ENCODE peak calls at places on chromosomes 12 and 14, in five cellular contexts. B is A673, F is IMR-90, S is SK-N-SH, Z is fibroblast of lung. K is an unnamed sample.

GRCh38 chr12:80232873-80233272 is 133.5 kb downstream of the OTOGL start:
- DNase-seq in B (no peak), F (no peak), S (no peak), Z (peak; percentile 15), K (no peak)

GRCh38 chr14:67571275-67571990 is 28.6 kb downstream of the PIGH start:
- DNase-seq in B (peak; percentile 65), F (peak; percentile 44), S (peak; percentile 85), Z (peak; percentile 38), K (peak; percentile 56)

GRCh38 chr12:121288158-121288848 is 8.2 kb downstream of the CAMKK2 start:
- DNase-seq in B (no peak), F (no peak), S (no peak), Z (no peak), K (no peak)

GRCh38 chr12:128797119-128798118 is 26.3 kb downstream of the SLC15A4 start:
- DNase-seq in B (peak; percentile 78), F (peak; percentile 63), S (no peak), Z (no peak), K (no peak)

GRCh38 chr12:100473050-100473715 is 483 bp upstream of the NR1H4 start:
- DNase-seq in B (no peak), F (no peak), S (no peak), Z (no peak), K (no peak)

GRCh38 chr12:56542164-56542563 is 20.5 kb downstream of the RBMS2 start:
- DNase-seq in B (no peak), F (no peak), S (no peak), Z (no peak), K (no peak)

GRCh38 chr14:71701990-71702389 is 230.2 kb upstream of the RGS6 start:
- DNase-seq in B (no peak), F (peak; percentile 89), S (no peak), Z (peak; percentile 83), K (no peak)

GRCh38 chr14:50351016-50351415 is 38.9 kb downstream of the DMAC2L start:
- DNase-seq in B (peak; percentile 17), F (peak; percentile 55), S (no peak), Z (peak; percentile 79), K (peak; percentile 17)

GRCh38 chr12:51246254-51246853 is 7.7 kb downstream of the DAZAP2 start:
- DNase-seq in B (peak; percentile 91), F (peak; percentile 68), S (peak; percentile 32), Z (peak; percentile 63), K (peak; percentile 29)

GRCh38 chr12:113069751-113070116 is 13.2 kb downstream of the DTX1 start:
- DNase-seq in B (no peak), F (no peak), S (no peak), Z (no peak), K (no peak)

GRCh38 chr12:113072136-113072535 is 15.6 kb downstream of the DTX1 start:
- DNase-seq in B (no peak), F (no peak), S (no peak), Z (no peak), K (no peak)

GRCh38 chr12:113070117-113070906 is 13.8 kb downstream of the DTX1 start:
- DNase-seq in B (no peak), F (no peak), S (no peak), Z (no peak), K (no peak)

GRCh38 chr12:113071063-113071426 is 14.5 kb downstream of the DTX1 start:
- DNase-seq in B (no peak), F (no peak), S (no peak), Z (no peak), K (no peak)

GRCh38 chr12:113071427-113072112 is 15.0 kb downstream of the DTX1 start:
- DNase-seq in B (no peak), F (no peak), S (no peak), Z (no peak), K (no peak)
- H3K4me1 ChIP-seq in B (no peaks in the 10 kb centered on the region), F (no peaks in the 10 kb centered on the region), S (no peaks in the 10 kb centered on the region), Z (no peaks in the 10 kb centered on the region), K (no peaks in the 10 kb centered on the region)

DNA sequence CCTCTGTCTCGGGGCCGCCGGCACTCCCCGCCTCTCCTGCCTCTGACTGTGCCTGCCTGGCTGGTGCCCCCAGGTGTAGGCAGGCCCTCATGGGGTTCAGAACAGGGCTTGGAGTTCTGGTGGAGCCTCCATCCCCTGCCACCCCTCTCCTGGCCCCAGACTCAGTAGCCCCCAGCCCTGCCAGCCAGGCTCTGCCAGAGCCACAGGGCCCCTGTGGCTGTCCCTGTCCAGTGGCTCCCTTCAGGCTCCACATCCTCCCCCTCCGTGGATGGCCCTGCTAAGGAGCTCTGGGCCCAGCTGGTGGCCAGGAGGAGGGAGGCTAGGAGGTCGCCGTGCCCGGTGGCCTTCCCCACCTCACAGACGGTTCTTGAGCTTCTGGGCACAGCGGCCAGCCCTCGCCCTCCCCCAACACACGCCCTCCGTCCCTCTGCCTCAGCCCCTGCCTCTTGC is 12.5 kb downstream of the TRMT61A start:
- DNase-seq in B (no peak), F (no peak), S (no peak), Z (no peak), K (no peak)
- H3K27ac ChIP-seq in B (no peak overlapping the region), F (peak overlapping the region; percentile 9), S (no peak overlapping the region), Z (peak overlapping the region; percentile 87), K (peak overlapping the region; percentile 87)

GRCh38 chr12:12890815-12891645 is at the start of gene GPRC5A:
- DNase-seq in B (peak; percentile 43), F (peak; percentile 98), S (peak; percentile 68), Z (peak; percentile 95), K (peak; percentile 95)

GRCh38 chr12:12891646-12892355 is 439 bp downstream of the GPRC5A start:
- DNase-seq in B (no peak), F (no peak), S (no peak), Z (no peak), K (no peak)

GRCh38 chr12:12896261-12896660 is 4.9 kb downstream of the GPRC5A start:
- DNase-seq in B (no peak), F (peak; percentile 84), S (no peak), Z (peak; percentile 72), K (no peak)

GRCh38 chr12:12892670-12893290 is 1.4 kb downstream of the GPRC5A start:
- DNase-seq in B (no peak), F (no peak), S (no peak), Z (no peak), K (no peak)

GRCh38 chr12:12893438-12893837 is 2.1 kb downstream of the GPRC5A start:
- DNase-seq in B (no peak), F (no peak), S (no peak), Z (no peak), K (no peak)
- H3K4me3 ChIP-seq in B (no peak overlapping the region), F (peak overlapping the region; percentile 72), S (no peak overlapping the region), Z (no peak overlapping the region), K (no peak overlapping the region)

GRCh38 chr14:45699451-45699850 is 446.4 kb upstream of the MIS18BP1 start:
- DNase-seq in B (no peak), F (no peak), S (no peak), Z (peak; percentile 9), K (no peak)

DNA sequence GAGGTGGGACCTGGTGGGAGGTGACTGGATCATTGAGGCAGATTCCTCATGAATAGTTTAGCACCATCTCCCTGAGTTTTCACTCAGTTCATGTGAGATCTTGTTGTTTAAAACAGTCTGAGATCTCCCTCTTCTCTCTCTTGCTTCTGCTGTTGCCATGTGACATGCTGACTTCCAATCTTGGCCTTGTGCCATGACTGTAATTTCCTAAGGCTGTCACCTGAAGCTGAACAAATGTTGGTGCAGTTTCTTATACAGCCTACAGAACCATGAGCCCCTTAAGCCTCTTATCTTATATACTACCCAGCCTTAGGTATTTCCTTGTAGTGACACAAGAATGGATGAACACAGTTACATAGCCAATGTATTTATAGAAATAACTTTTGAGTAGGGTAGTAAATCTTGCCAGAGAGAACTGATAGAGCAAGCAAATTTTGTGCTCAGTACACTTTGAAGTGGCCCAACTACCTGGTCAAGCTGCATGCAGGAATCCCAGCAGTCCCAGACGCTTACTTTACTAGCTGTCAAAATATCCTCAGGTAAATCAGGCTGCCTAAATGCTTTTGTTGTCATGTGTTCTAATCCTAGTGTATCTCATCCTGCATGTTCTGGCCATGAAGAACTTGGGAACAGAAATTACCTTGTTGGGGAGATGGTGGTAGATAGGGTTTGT is 445.6 kb upstream of the MIS18BP1 start:
- DNase-seq in B (no peak), F (no peak), S (no peak), Z (no peak), K (peak; percentile 10)
- H3K4me1 ChIP-seq in B (no peaks in the 10 kb centered on the region), F (no peaks in the 10 kb centered on the region), S (no peaks in the 10 kb centered on the region), Z (no peaks in the 10 kb centered on the region), K (no peaks in the 10 kb centered on the region)

DNA sequence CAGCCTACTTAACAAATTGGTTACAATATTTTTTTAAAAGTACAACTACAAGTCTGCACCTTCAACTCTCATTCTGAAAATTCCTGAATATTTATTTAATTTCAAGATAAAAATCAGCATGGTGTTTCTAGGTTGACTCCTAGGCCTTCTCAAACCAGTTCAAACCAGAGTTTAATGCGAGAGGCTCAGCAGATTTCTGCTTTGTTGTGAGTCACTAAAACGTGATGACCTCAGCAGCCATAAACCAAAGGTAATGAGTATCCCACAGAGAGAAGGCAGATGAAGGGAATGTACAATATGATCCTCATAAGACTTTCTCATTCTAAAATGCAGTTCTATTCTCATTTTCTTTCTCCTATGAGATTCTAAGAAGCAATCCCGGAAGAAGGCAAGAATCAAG is 1.5 kb downstream of the PRDM4 start:
- DNase-seq in B (peak; percentile 74), F (peak; percentile 90), S (no peak), Z (peak; percentile 85), K (peak; percentile 25)
- H3K27ac ChIP-seq in B (peak overlapping the region; percentile 56), F (peak overlapping the region; percentile 71), S (no peak overlapping the region), Z (peak overlapping the region; percentile 84), K (no peak overlapping the region)

K was measured in SJCRH30.